ENCODE peak calls at places on chromosomes 16 and 17, in six cellular contexts. E is GM12878, Q is H1, T is SK-N-SH, X is HL-60, L is HepG2. Z is an unnamed sample.

GRCh38 chr16:51710930-51711563 is 560.0 kb upstream of the SALL1 start:
- DNase-seq in L (no peak), E (no peak), X (no peak), Q (no peak), T (no peak), Z (no peak)

GRCh38 chr16:60127196-60127595 is 1393.1 kb upstream of the GOT2 start:
- DNase-seq in L (no peak), Q (no peak), T (no peak), E (no peak), X (no peak), Z (no peak)

GRCh38 chr17:34107019-34107418 is 148.1 kb upstream of the CCL2 start:
- DNase-seq in X (no peak), Q (no peak), E (no peak), L (peak), T (no peak), Z (no peak)

GRCh38 chr16:89958068-89958467 is 9.5 kb downstream of the DEF8 start:
- DNase-seq in L (peak), Q (no peak), X (no peak), T (peak), E (no peak), Z (peak)

GRCh38 chr17:30950669-30951399 is 20.0 kb upstream of the RNF135 start:
- DNase-seq in X (no peak), E (no peak), Q (no peak), L (peak), T (peak), Z (no peak)

GRCh38 chr16:70018254-70018653 is 67.1 kb downstream of the CLEC18A start:
- DNase-seq in E (peak), X (no peak), T (peak), Q (no peak), L (peak), Z (peak)

GRCh38 chr17:4948166-4948996 is at the start of gene PFN1:
- DNase-seq in L (peak), Q (no peak), X (peak), T (peak), E (peak), Z (peak)

GRCh38 chr17:31320791-31321190 is 631 bp downstream of the EVI2A start:
- DNase-seq in E (no peak), Q (no peak), T (peak), L (no peak), X (no peak), Z (no peak)

GRCh38 chr17:27352481-27353460 is 58.9 kb downstream of the WSB1 start:
- DNase-seq in T (no peak), L (no peak), Q (no peak), E (no peak), X (no peak), Z (no peak)

GRCh38 chr17:8162997-8163977 is 539 bp upstream of the VAMP2 start:
- DNase-seq in T (peak), Q (peak), E (no peak), X (no peak), L (no peak), Z (peak)

GRCh38 chr17:1413281-1413791 is 13.3 kb upstream of the YWHAE start:
- DNase-seq in Q (no peak), L (peak), T (peak), X (no peak), E (no peak), Z (peak)

GRCh38 chr17:74601944-74602572 is 10.0 kb upstream of the CD300LD start:
- DNase-seq in X (peak), Q (no peak), E (no peak), T (peak), L (peak), Z (peak)

GRCh38 chr17:44599298-44600175 is 42.3 kb downstream of the FZD2 start:
- DNase-seq in Q (no peak), E (no peak), X (no peak), T (no peak), L (no peak), Z (peak)

DNA sequence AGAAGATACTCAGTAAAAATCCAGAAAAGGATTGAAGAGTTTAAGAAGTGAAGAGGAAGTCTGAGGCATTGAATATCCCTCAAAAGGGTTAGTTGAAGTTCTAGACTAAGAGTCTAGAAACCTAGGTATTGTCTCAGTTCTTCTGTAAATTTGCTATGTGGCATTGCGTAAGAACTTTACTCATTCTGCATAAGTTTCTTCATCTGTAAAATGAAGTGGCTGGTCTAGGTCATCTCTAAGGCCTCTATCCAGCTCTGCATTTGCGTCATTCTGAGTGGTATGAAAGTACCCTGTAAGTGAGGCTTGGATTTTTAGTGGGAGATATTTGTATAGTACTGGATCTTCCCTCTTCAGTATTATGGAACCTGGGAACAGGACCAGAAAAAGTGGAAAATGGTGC is 130.2 kb downstream of the MYO1D start:
- DNase-seq in X (no peak), E (no peak), T (no peak), L (no peak), Q (no peak), Z (no peak)
- TF ChIP-seq GABPA in X (no peak), E (no peak), T (no peak), L (no peak), Q (no peak), Z (no peak)

GRCh38 chr16:81785138-81785924 is 6.2 kb downstream of the PLCG2 start:
- DNase-seq in Q (no peak), X (no peak), T (no peak), L (no peak), E (no peak), Z (no peak)
- TF ChIP-seq GABPA in Q (no peak), X (no peak), T (no peak), L (no peak), E (no peak), Z (no peak)

DNA sequence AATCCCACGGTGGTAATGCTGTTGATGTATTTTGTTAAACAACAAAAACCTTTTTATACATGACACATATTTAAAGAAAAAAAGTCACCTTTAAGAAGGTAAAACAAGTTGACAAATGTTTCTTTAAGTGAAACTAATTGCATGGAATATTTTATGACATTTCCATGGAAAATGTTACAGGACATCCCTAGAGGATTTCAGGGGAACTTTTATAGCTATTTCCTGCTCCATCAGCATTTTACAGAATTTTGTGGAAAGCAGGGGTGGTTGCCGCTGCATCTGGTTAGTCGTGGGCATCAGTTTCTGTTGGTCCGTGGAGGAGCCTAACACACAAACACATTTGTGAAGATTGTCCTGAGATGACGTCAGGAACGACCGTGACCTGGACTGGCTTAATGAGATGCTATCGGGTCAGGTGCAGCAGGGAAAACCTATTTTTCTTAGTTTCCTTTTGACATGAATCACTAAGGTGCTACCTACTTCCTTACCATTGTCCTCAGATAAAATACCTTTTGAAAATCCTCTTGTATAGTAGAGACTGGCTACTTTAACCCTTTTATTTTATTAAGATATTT is 305.1 kb downstream of the MAP2K6 start:
- DNase-seq in X (no peak), T (no peak), L (no peak), E (no peak), Q (no peak), Z (no peak)
- TF ChIP-seq GABPA in X (no peak), T (no peak), L (no peak), E (no peak), Q (no peak), Z (no peak)

GRCh38 chr17:29042679-29043538 is at the start of gene PIPOX:
- DNase-seq in T (peak), X (peak), Q (peak), L (peak), E (peak), Z (peak)

GRCh38 chr17:29045026-29045425 is 2.1 kb downstream of the PIPOX start:
- DNase-seq in X (no peak), T (no peak), L (no peak), E (no peak), Q (no peak), Z (no peak)

GRCh38 chr17:29046440-29046839 is 3.5 kb downstream of the PIPOX start:
- DNase-seq in E (no peak), L (no peak), Q (no peak), X (peak), T (no peak), Z (no peak)

GRCh38 chr17:29043539-29044165 is 711 bp downstream of the PIPOX start:
- DNase-seq in Q (no peak), X (no peak), T (no peak), L (no peak), E (no peak), Z (no peak)

DNA sequence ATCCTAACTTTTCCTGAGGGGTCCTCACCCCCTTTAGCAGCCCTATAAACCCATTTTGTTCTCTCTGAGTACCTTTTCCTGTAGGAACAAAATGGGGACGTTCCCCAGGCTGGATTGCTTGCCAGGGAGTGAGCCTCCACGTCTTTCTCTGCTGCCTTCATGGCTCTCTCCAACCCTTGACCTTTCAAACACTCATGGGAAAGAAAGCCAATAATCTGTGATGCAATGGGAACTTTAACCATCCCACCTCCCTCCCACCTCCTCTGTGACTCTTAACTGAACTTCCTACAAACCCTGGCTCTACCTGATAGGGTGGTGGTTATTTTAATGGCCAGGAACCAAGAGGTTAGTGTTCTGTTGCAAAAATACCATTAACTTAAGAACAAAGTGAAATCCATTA is 2.8 kb downstream of the PIPOX start:
- DNase-seq in E (no peak), Q (no peak), T (no peak), X (no peak), L (peak), Z (no peak)
- TF ChIP-seq GABPA in E (no peak), Q (no peak), T (no peak), X (no peak), L (no peak), Z (no peak)

GRCh38 chr16:9949396-9949795 is 232.8 kb downstream of the GRIN2A start:
- DNase-seq in Q (no peak), L (no peak), X (no peak), T (no peak), E (no peak), Z (no peak)

GRCh38 chr16:9943121-9943520 is 239.1 kb downstream of the GRIN2A start:
- DNase-seq in E (no peak), X (no peak), L (no peak), Q (no peak), T (no peak), Z (no peak)

GRCh38 chr16:9941245-9941644 is 241.0 kb downstream of the GRIN2A start:
- DNase-seq in Q (no peak), E (no peak), T (no peak), X (no peak), L (no peak), Z (no peak)

GRCh38 chr16:9948933-9949332 is 233.3 kb downstream of the GRIN2A start:
- DNase-seq in X (no peak), L (no peak), T (no peak), E (no peak), Q (no peak), Z (no peak)

GRCh38 chr16:9946022-9946720 is 236.1 kb downstream of the GRIN2A start:
- DNase-seq in Q (peak), T (no peak), L (no peak), X (no peak), E (no peak), Z (no peak)
- TF ChIP-seq GABPA in Q (no peak), T (no peak), L (no peak), X (no peak), E (no peak), Z (no peak)

GRCh38 chr17:9792181-9792840 is 919 bp upstream of the DHRS7C start:
- DNase-seq in T (no peak), Q (no peak), E (no peak), L (no peak), X (no peak), Z (no peak)
- TF ChIP-seq GABPA in T (no peak), Q (no peak), E (no peak), L (no peak), X (no peak), Z (no peak)